ENCODE peak calls at places on chromosomes 16 and 17, in nine cellular contexts. H is body of pancreas, V is endothelial cell of umbilical vein, A is IMR-90, B is psoas muscle, U is heart right ventricle, J is H9, L is ascending aorta, E is cardiac muscle cell. F is an unnamed sample. For H3K27me3, the result is how much of the 10 kb centered on the place peaks cover.

GRCh38 chr17:29640413-29640812 is 17.7 kb upstream of the CORO6 start:
- DNase-seq in B (no peak), J (no peak), L (no peak), H (no peak), E (no peak), U (peak), V (peak), A (peak), F (no peak)

GRCh38 chr16:56116577-56116964 is 74.7 kb upstream of the GNAO1 start:
- DNase-seq in H (no peak), E (no peak), A (no peak), J (no peak), B (no peak), V (no peak), U (no peak), L (no peak), F (no peak)

GRCh38 chr16:76378020-76378419 is 100.8 kb downstream of the CNTNAP4 start:
- DNase-seq in A (no peak), L (no peak), E (no peak), H (no peak), J (no peak), B (no peak), V (no peak), U (no peak), F (no peak)

GRCh38 chr16:819336-819735 is 18.8 kb upstream of the GNG13 start:
- DNase-seq in U (no peak), E (no peak), H (no peak), A (no peak), L (no peak), B (no peak), V (no peak), J (no peak), F (no peak)

GRCh38 chr17:12789976-12790805 is 893 bp downstream of the ARHGAP44 start:
- DNase-seq in U (no peak), J (peak), L (no peak), E (peak), B (no peak), V (no peak), H (peak), A (no peak), F (no peak)

GRCh38 chr16:11249233-11250061 is 6.6 kb downstream of the SOCS1 start:
- DNase-seq in U (no peak), B (no peak), A (peak), J (no peak), L (no peak), V (no peak), H (no peak), E (no peak), F (no peak)

GRCh38 chr17:13362341-13363122 is 239.2 kb downstream of the HS3ST3A1 start:
- DNase-seq in B (no peak), V (no peak), A (peak), U (no peak), L (no peak), J (no peak), E (no peak), H (no peak), F (no peak)

GRCh38 chr17:58020401-58020800 is 13.4 kb upstream of the SRSF1 start:
- DNase-seq in J (no peak), H (no peak), U (no peak), V (no peak), E (no peak), A (no peak), B (no peak), L (no peak), F (no peak)

GRCh38 chr17:75011788-75012319 is 616 bp upstream of the MRPL58 start:
- DNase-seq in J (no peak), V (peak), A (peak), U (peak), L (peak), B (peak), E (no peak), H (peak), F (no peak)

GRCh38 chr17:77579717-77580116 is 378.8 kb upstream of the TNRC6C start:
- DNase-seq in L (no peak), J (no peak), U (no peak), B (no peak), V (no peak), A (no peak), H (no peak), E (no peak), F (no peak)

GRCh38 chr17:11921296-11921695 is 76.0 kb downstream of the ZNF18 start:
- DNase-seq in J (no peak), V (no peak), L (no peak), E (no peak), A (no peak), B (no peak), U (no peak), H (no peak), F (no peak)

GRCh38 chr16:81493755-81494433 is 49.3 kb downstream of the CMIP start:
- DNase-seq in L (no peak), B (peak), A (peak), H (peak), E (no peak), J (no peak), V (peak), U (no peak), F (peak)

GRCh38 chr16:72480926-72481325 is 309.0 kb upstream of the PMFBP1 start:
- DNase-seq in H (no peak), B (no peak), J (no peak), U (no peak), L (no peak), E (no peak), A (no peak), V (peak), F (no peak)

GRCh38 chr17:74490716-74491115 is 24.3 kb downstream of the CD300A start:
- DNase-seq in H (no peak), A (no peak), E (no peak), U (no peak), V (no peak), L (peak), B (no peak), J (peak), F (no peak)

GRCh38 chr16:35734728-35735402 is 2275.5 kb downstream of the TP53TG3F start:
- DNase-seq in E (no peak), L (peak), B (no peak), H (no peak), V (no peak), A (no peak), J (no peak), U (no peak), F (no peak)

GRCh38 chr16:27853101-27853500 is 210.4 kb downstream of the GSG1L start:
- DNase-seq in U (no peak), L (no peak), H (no peak), E (peak), A (no peak), B (no peak), J (no peak), V (no peak), F (peak)

GRCh38 chr16:27852116-27852515 is 211.4 kb downstream of the GSG1L start:
- DNase-seq in A (no peak), B (peak), U (no peak), V (no peak), E (no peak), H (no peak), J (no peak), L (peak), F (no peak)

GRCh38 chr16:27853651-27854050 is 209.9 kb downstream of the GSG1L start:
- DNase-seq in E (no peak), U (no peak), J (no peak), B (no peak), V (no peak), A (no peak), H (no peak), L (no peak), F (peak)

GRCh38 chr16:27851586-27851985 is 211.9 kb downstream of the GSG1L start:
- DNase-seq in V (no peak), A (no peak), H (no peak), L (peak), B (peak), E (no peak), J (no peak), U (no peak), F (peak)

DNA sequence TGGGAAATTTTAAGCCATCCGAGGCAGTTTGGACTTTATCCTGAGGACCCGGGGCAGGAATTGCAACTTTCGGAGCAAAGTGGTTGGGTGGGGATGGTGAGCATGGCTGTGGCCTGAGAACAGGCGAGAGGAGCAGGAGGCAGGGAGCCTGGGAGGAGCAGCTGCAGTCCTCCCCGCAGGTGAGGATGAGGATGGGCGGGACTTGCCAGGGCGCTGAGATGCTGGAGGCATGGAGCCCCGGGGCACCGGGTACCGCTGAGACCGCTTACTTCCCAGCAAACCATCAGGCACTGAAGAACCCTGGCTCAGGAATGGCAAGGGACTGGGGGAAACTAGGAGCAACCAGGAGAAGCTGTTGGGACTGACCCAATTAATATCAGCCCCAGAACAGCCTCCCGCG is 210.8 kb downstream of the GSG1L start:
- DNase-seq in L (peak), B (no peak), H (no peak), A (no peak), E (no peak), V (no peak), U (no peak), J (no peak), F (peak)
- H3K27me3 ChIP-seq in L (under half), B (under half), H (under half), A (under half), E (under half), V (under half), U (under half), J (under half), F (under half)

DNA sequence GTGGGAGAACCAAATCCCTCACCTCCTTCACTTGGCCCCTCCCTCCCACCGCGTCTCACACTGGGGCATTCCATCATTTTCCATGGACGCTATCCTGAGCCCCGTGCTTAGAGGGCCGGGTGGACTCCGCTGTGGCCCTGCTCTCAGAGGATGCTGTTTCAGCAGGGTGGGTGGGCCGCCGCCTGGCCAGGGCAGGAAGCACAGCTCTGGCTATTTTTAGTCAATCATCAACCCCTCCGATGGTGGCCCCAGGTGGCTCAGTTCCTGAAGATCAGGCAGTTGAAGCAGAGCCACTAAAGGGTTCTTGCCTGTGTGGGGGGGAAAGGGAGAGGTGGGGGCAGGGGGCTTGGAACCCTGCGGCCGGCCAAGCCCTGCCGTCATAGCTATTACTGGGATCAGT is 230.3 kb downstream of the ENGASE start:
- DNase-seq in J (peak), A (no peak), L (no peak), V (no peak), U (no peak), E (no peak), B (no peak), H (no peak), F (no peak)
- TF ChIP-seq CTCF in J (peak), A (no peak), L (peak), V (no peak), U (no peak), E (no peak), B (no peak), H (no peak), F (no peak)

GRCh38 chr17:76382803-76383644 is 1.4 kb upstream of the SPHK1 start:
- DNase-seq in J (peak), A (peak), H (peak), V (peak), U (peak), E (peak), L (peak), B (no peak), F (peak)

GRCh38 chr17:76381633-76382304 is 2.6 kb upstream of the SPHK1 start:
- DNase-seq in A (peak), V (no peak), L (no peak), U (peak), B (no peak), H (peak), J (peak), E (no peak), F (peak)

GRCh38 chr17:76383645-76384221 is 676 bp upstream of the SPHK1 start:
- DNase-seq in E (peak), V (peak), U (peak), J (peak), B (peak), L (peak), A (peak), H (peak), F (peak)

GRCh38 chr17:76384222-76384986 is at the start of gene SPHK1:
- DNase-seq in A (peak), E (peak), B (peak), U (peak), V (peak), H (peak), J (peak), L (peak), F (peak)

DNA sequence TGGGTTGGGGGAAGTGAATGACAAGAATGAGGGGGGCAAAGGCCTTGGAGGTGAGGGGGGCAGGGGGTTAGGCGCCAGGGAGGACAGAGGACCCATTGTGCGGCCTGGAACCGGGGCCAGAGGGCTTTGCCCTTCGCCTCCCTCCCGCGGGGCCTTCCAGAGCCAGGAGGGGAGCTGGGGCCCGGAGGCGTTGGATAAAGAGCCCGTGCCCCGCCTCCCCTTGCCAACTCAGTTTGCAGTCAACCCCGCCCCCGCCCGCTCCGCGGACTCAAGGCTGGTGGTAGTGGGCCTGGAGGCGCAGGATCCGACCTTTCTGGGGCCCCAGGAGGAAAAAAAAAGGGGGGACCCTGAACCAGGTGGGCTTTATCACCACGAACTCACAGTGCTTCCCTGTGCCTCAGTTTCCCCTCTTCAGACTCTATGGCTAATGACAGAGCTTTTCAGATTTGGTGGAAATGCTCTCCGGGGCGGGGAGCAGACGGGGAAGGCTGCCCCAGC is 2.1 kb upstream of the SPHK1 start:
- DNase-seq in H (peak), V (peak), B (no peak), L (peak), J (peak), A (peak), U (no peak), E (peak), F (peak)
- H3K27ac ChIP-seq in H (peak), V (peak), B (peak), L (peak), J (no peak), A (peak), U (peak), E (no peak), F (peak)

GRCh38 chr16:77790964-77791363 is 2.6 kb downstream of the VAT1L start:
- DNase-seq in E (no peak), L (no peak), B (no peak), U (no peak), A (peak), H (no peak), V (no peak), J (no peak), F (no peak)
- H3K27me3 ChIP-seq in E (half or more), L (under half), B (under half), U (half or more), A (under half), H (under half), V (under half), J (under half), F (half or more)

GRCh38 chr17:1171953-1172352 is 7.8 kb downstream of the ABR start:
- DNase-seq in E (no peak), J (no peak), V (peak), L (no peak), B (no peak), H (no peak), U (no peak), A (no peak), F (no peak)

GRCh38 chr17:1169471-1169908 is 10.3 kb downstream of the ABR start:
- DNase-seq in J (no peak), A (no peak), E (no peak), V (no peak), L (no peak), B (no peak), U (no peak), H (no peak), F (no peak)

GRCh38 chr17:1168537-1169234 is 11.1 kb downstream of the ABR start:
- DNase-seq in H (no peak), J (no peak), A (no peak), B (no peak), V (no peak), E (no peak), U (no peak), L (no peak), F (no peak)

GRCh38 chr17:1169913-1170312 is 9.9 kb downstream of the ABR start:
- DNase-seq in A (no peak), E (no peak), H (no peak), J (no peak), L (no peak), U (no peak), B (no peak), V (no peak), F (no peak)

GRCh38 chr17:1170739-1171138 is 9.0 kb downstream of the ABR start:
- DNase-seq in E (no peak), J (no peak), V (no peak), U (no peak), L (no peak), B (no peak), A (no peak), H (no peak), F (no peak)
- TF ChIP-seq CTCF in E (peak), J (peak), V (no peak), U (no peak), L (no peak), B (no peak), A (peak), H (no peak), F (no peak)

F was measured in RWPE2.